ENCODE peak calls at places on chromosomes 3 and 15, in six cellular contexts. O is psoas muscle; N is bronchial epithelial cell; F is CD4-positive, alpha-beta memory T cell; B is GM23338; Q is adrenal gland. J is an unnamed sample. For H3K27me3 and H3K36me3, the result is how much of the 10 kb centered on the place peaks cover.

GRCh38 chr3:65658398-65658797 is 380.3 kb downstream of the MAGI1 start:
- DNase-seq in O (no peak), N (no peak), F (no peak), B (peak), Q (no peak), J (no peak)

GRCh38 chr3:147654827-147655226 is 245.7 kb downstream of the ZIC1 start:
- DNase-seq in O (no peak), N (no peak), F (no peak), B (no peak), Q (peak), J (no peak)

GRCh38 chr3:142501004-142501926 is 53.4 kb upstream of the XRN1 start:
- DNase-seq in O (no peak), N (peak), F (no peak), B (no peak), Q (no peak), J (no peak)

GRCh38 chr3:139110072-139110830 is 65.6 kb upstream of the PRR23C start:
- DNase-seq in O (no peak), N (no peak), F (no peak), B (no peak), Q (peak), J (no peak)

GRCh38 chr15:51267714-51268105 is 70.7 kb downstream of the CYP19A1 start:
- DNase-seq in O (no peak), N (no peak), F (no peak), B (peak), Q (peak), J (no peak)

GRCh38 chr3:31422237-31422636 is 110.5 kb upstream of the STT3B start:
- DNase-seq in O (no peak), N (no peak), F (no peak), B (no peak), Q (no peak), J (no peak)

GRCh38 chr3:128875556-128876120 is 3.8 kb upstream of the ACAD9 start:
- DNase-seq in O (no peak), N (peak), F (peak), B (peak), Q (peak), J (peak)

GRCh38 chr15:68629519-68630204 is 50.9 kb downstream of the CORO2B start:
- DNase-seq in O (no peak), N (no peak), F (no peak), B (no peak), Q (no peak), J (no peak)

GRCh38 chr3:27723803-27724458 is 1.8 kb upstream of the EOMES start:
- DNase-seq in O (no peak), N (no peak), F (no peak), B (peak), Q (no peak), J (no peak)

GRCh38 chr3:27721717-27722564 is at the start of gene EOMES:
- DNase-seq in O (peak), N (peak), F (peak), B (peak), Q (peak), J (no peak)

GRCh38 chr3:27724459-27725197 is 2.5 kb upstream of the EOMES start:
- DNase-seq in O (no peak), N (no peak), F (no peak), B (peak), Q (no peak), J (no peak)

GRCh38 chr3:27720899-27721716 is 1.0 kb downstream of the EOMES start:
- DNase-seq in O (no peak), N (peak), F (no peak), B (peak), Q (no peak), J (no peak)

GRCh38 chr3:27722957-27723802 is 1.1 kb upstream of the EOMES start:
- DNase-seq in O (no peak), N (no peak), F (no peak), B (peak), Q (no peak), J (no peak)
- H3K27me3 ChIP-seq in O (half or more), N (under half), F (half or more), B (half or more), Q (half or more), J (half or more)

GRCh38 chr3:148997623-148998022 is 6.3 kb downstream of the GYG1 start:
- DNase-seq in O (no peak), N (no peak), F (no peak), B (no peak), Q (no peak), J (no peak)
- H3K36me3 ChIP-seq in O (half or more), N (under half), F (under half), B (under half), Q (under half), J (under half)

GRCh38 chr15:77569647-77570186 is 63.0 kb downstream of the LINGO1 start:
- DNase-seq in O (no peak), N (no peak), F (no peak), B (no peak), Q (no peak), J (no peak)
- H3K4me3 ChIP-seq in O (peak), N (no peak), F (no peak), B (no peak), Q (no peak), J (no peak)

GRCh38 chr3:13280856-13281656 is 139.1 kb downstream of the NUP210 start:
- DNase-seq in O (no peak), N (no peak), F (no peak), B (no peak), Q (no peak), J (no peak)
- H3K27me3 ChIP-seq in O (under half), N (under half), F (under half), B (under half), Q (under half), J (under half)

DNA sequence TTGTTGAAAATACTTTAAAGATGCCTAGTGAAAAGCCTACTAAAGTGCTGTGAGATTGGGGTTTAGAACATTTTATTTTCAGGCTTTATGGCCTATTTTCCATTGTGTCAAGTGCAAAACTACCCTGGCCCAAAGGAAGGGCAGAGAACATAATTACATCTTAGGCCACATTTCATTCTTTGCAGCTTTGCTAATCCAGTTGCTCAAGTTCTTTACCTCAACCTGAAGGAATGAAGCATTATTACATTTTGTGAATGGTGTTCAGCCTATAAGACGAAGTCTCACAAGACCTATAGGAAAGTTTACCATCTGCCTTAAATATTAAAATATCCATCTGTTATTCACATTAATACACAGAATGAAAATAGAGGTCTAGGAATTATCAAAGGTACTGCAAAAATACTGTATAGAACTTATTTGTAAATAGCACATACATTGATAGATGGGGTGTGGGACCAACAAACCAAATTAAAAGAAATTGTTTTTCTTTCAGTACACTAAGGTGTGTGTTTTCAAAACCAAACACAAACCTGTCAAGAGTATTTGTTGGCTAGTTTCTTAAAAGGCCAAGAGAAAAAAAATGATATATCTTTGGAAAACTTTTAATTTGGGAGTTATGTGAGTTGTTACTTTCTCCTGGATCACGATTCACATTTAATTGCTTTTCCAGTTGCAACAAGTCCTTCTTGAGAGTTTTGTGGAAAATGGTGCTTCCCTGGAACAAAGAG is 12.0 kb upstream of the SETD5 start:
- DNase-seq in O (no peak), N (no peak), F (no peak), B (no peak), Q (no peak), J (no peak)
- H3K36me3 ChIP-seq in O (half or more), N (under half), F (half or more), B (under half), Q (under half), J (under half)

GRCh38 chr15:85691350-85692240 is 103.1 kb downstream of the KLHL25 start:
- DNase-seq in O (no peak), N (no peak), F (no peak), B (no peak), Q (no peak), J (no peak)

GRCh38 chr15:85688703-85689102 is 106.0 kb downstream of the KLHL25 start:
- DNase-seq in O (no peak), N (no peak), F (no peak), B (no peak), Q (no peak), J (no peak)

GRCh38 chr15:85690546-85691226 is 104.0 kb downstream of the KLHL25 start:
- DNase-seq in O (no peak), N (no peak), F (no peak), B (no peak), Q (no peak), J (no peak)

GRCh38 chr15:85687329-85687728 is 107.4 kb downstream of the KLHL25 start:
- DNase-seq in O (no peak), N (no peak), F (no peak), B (no peak), Q (no peak), J (no peak)

GRCh38 chr15:85689729-85690128 is 105.0 kb downstream of the KLHL25 start:
- DNase-seq in O (no peak), N (peak), F (peak), B (peak), Q (peak), J (peak)
- H3K4me3 ChIP-seq in O (peak), N (no peak), F (peak), B (peak), Q (peak), J (no peak)

DNA sequence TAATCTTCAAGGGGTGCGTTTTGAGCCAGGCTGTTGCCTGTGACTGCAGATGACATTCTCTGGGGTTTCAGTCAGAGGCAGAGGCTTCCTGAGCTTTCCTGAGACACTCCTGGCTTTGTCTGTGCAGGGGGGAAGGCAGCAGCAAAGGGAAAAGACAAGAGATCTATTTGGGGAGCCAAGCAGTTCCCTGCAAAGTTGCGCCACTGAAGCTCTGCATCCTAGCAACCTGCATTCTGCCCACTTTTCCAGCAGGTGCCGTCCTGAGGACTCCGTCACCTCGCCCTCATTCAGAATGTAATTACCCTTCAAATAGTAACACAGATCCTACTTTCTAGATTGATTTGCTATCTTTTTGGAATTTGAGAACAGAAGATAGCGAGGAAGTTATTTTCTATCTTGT is 1.9 kb upstream of the TMEM158 start:
- DNase-seq in O (no peak), N (no peak), F (no peak), B (peak), Q (no peak), J (no peak)
- H3K27me3 ChIP-seq in O (under half), N (under half), F (under half), B (under half), Q (under half), J (under half)

GRCh38 chr15:99993681-99994131 is 260.5 kb upstream of the LYSMD4 start:
- DNase-seq in O (no peak), N (no peak), F (no peak), B (no peak), Q (no peak), J (no peak)

GRCh38 chr15:99994849-99995248 is 261.6 kb upstream of the LYSMD4 start:
- DNase-seq in O (no peak), N (no peak), F (no peak), B (peak), Q (no peak), J (no peak)

GRCh38 chr15:99992611-99993231 is 259.5 kb upstream of the LYSMD4 start:
- DNase-seq in O (no peak), N (no peak), F (no peak), B (no peak), Q (no peak), J (no peak)

GRCh38 chr15:99996667-99997066 is 263.4 kb upstream of the LYSMD4 start:
- DNase-seq in O (no peak), N (no peak), F (no peak), B (no peak), Q (no peak), J (no peak)

GRCh38 chr15:99993262-99993661 is 260.0 kb upstream of the LYSMD4 start:
- DNase-seq in O (no peak), N (no peak), F (no peak), B (no peak), Q (no peak), J (no peak)
- H3K36me3 ChIP-seq in O (under half), N (under half), F (under half), B (under half), Q (under half), J (under half)

DNA sequence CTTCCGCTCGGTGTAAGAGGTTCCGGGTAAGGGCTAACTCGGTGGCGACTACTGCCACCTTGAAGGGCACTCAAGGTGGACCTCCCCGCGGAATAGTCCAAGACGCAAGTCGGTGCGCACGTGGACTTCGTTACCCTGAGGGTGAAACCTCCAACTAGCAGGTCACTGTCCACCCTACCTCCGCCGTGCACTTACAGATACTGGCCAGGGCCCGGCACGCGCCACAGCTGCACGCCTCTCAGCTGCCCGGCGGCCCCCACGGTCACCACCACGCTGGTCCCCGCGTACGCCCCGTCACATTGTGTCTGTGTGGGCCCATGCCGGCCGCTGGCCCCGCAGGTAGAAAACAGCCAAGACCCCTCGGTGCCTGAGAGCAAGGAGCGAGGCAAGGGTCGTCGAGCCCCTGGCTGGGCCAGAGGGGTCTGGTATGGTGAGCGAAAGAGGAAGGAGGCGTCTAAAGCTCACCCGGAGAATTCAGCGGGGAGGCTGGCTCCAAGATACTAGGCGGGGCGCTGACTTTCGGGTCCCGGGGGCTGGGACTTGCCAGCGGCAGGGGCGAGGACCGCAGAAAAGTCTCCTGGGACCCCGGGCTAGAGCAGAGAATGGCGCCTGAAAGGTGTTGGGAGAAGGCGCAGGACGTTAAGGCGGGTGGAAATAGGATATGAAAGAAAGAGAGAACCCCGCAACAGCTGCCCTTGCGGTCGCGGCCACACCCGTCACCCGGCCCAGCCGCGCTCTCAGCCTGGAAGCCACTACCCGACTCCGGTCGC is 930 bp downstream of the LTK start:
- DNase-seq in O (no peak), N (no peak), F (peak), B (peak), Q (no peak), J (no peak)
- H3K4me3 ChIP-seq in O (peak), N (no peak), F (peak), B (peak), Q (no peak), J (peak)

GRCh38 chr15:36921484-36922091 is 178.8 kb downstream of the MEIS2 start:
- DNase-seq in O (no peak), N (no peak), F (no peak), B (no peak), Q (no peak), J (no peak)
- H3K27me3 ChIP-seq in O (under half), N (under half), F (under half), B (under half), Q (under half), J (under half)